ENCODE peak calls at places on chromosomes 3 and 15, in eight cellular contexts. One of them, this sample, is unnamed. For H3K27me3, the result is how much of the 10 kb centered on the place peaks cover.

GRCh38 chr15:62850791-62851291 is 191.7 kb upstream of the TPM1 start:
- DNase-seq in lower lobe of right lung: no peak
- DNase-seq in PC-3: peak
- DNase-seq in neuronal stem cell: peak
- DNase-seq in stomach: no peak
- DNase-seq in RWPE2: no peak
- DNase-seq in GM23338: peak
- DNase-seq in left ventricle myocardium inferior: no peak
- DNase-seq in this sample: peak

GRCh38 chr3:157573780-157574378 is 70.7 kb upstream of the VEPH1 start:
- DNase-seq in lower lobe of right lung: no peak
- DNase-seq in PC-3: peak
- DNase-seq in neuronal stem cell: no peak
- DNase-seq in stomach: no peak
- DNase-seq in RWPE2: no peak
- DNase-seq in GM23338: no peak
- DNase-seq in left ventricle myocardium inferior: no peak
- DNase-seq in this sample: no peak

GRCh38 chr3:180447156-180447555 is 154.8 kb upstream of the TTC14 start:
- DNase-seq in lower lobe of right lung: no peak
- DNase-seq in PC-3: peak
- DNase-seq in neuronal stem cell: no peak
- DNase-seq in stomach: no peak
- DNase-seq in RWPE2: no peak
- DNase-seq in GM23338: no peak
- DNase-seq in left ventricle myocardium inferior: no peak
- DNase-seq in this sample: no peak

GRCh38 chr15:52240166-52240565 is 49.0 kb upstream of the GNB5 start:
- DNase-seq in lower lobe of right lung: no peak
- DNase-seq in PC-3: no peak
- DNase-seq in neuronal stem cell: no peak
- DNase-seq in stomach: no peak
- DNase-seq in RWPE2: no peak
- DNase-seq in GM23338: no peak
- DNase-seq in left ventricle myocardium inferior: no peak
- DNase-seq in this sample: no peak

GRCh38 chr3:62987721-62988120 is 112.5 kb upstream of the CADPS start:
- DNase-seq in lower lobe of right lung: no peak
- DNase-seq in PC-3: no peak
- DNase-seq in neuronal stem cell: no peak
- DNase-seq in stomach: no peak
- DNase-seq in RWPE2: no peak
- DNase-seq in GM23338: no peak
- DNase-seq in left ventricle myocardium inferior: no peak
- DNase-seq in this sample: no peak

GRCh38 chr3:141303481-141304223 is 64.7 kb upstream of the ZBTB38 start:
- DNase-seq in lower lobe of right lung: no peak
- DNase-seq in PC-3: peak
- DNase-seq in neuronal stem cell: peak
- DNase-seq in stomach: peak
- DNase-seq in RWPE2: no peak
- DNase-seq in GM23338: peak
- DNase-seq in left ventricle myocardium inferior: no peak
- DNase-seq in this sample: no peak

GRCh38 chr3:35944915-35945710 is 305.8 kb downstream of the ARPP21 start:
- DNase-seq in lower lobe of right lung: no peak
- DNase-seq in PC-3: peak
- DNase-seq in neuronal stem cell: no peak
- DNase-seq in stomach: no peak
- DNase-seq in RWPE2: no peak
- DNase-seq in GM23338: no peak
- DNase-seq in left ventricle myocardium inferior: no peak
- DNase-seq in this sample: no peak

GRCh38 chr3:45690331-45691035 is 1.3 kb downstream of the SACM1L start:
- DNase-seq in lower lobe of right lung: no peak
- DNase-seq in PC-3: no peak
- DNase-seq in neuronal stem cell: no peak
- DNase-seq in stomach: no peak
- DNase-seq in RWPE2: no peak
- DNase-seq in GM23338: no peak
- DNase-seq in left ventricle myocardium inferior: no peak
- DNase-seq in this sample: no peak

GRCh38 chr3:16883057-16883725 is 1.6 kb upstream of the PLCL2 start:
- DNase-seq in lower lobe of right lung: peak
- DNase-seq in PC-3: no peak
- DNase-seq in neuronal stem cell: no peak
- DNase-seq in stomach: no peak
- DNase-seq in RWPE2: no peak
- DNase-seq in GM23338: peak
- DNase-seq in left ventricle myocardium inferior: no peak
- DNase-seq in this sample: no peak

GRCh38 chr15:44662478-44663409 is 718 bp downstream of the SPG11 start:
- DNase-seq in lower lobe of right lung: peak
- DNase-seq in PC-3: peak
- DNase-seq in neuronal stem cell: no peak
- DNase-seq in stomach: peak
- DNase-seq in RWPE2: peak
- DNase-seq in GM23338: peak
- DNase-seq in left ventricle myocardium inferior: peak
- DNase-seq in this sample: no peak

GRCh38 chr3:133130168-133130567 is 92.0 kb downstream of the TMEM108 start:
- DNase-seq in lower lobe of right lung: no peak
- DNase-seq in PC-3: no peak
- DNase-seq in neuronal stem cell: no peak
- DNase-seq in stomach: no peak
- DNase-seq in RWPE2: no peak
- DNase-seq in GM23338: no peak
- DNase-seq in left ventricle myocardium inferior: no peak
- DNase-seq in this sample: no peak

GRCh38 chr3:24156466-24156865 is 211.4 kb downstream of the NR1D2 start:
- DNase-seq in lower lobe of right lung: no peak
- DNase-seq in PC-3: peak
- DNase-seq in neuronal stem cell: no peak
- DNase-seq in stomach: no peak
- DNase-seq in RWPE2: no peak
- DNase-seq in GM23338: no peak
- DNase-seq in left ventricle myocardium inferior: no peak
- DNase-seq in this sample: no peak

GRCh38 chr3:112030911-112031310 is 3.6 kb upstream of the TMPRSS7 start:
- DNase-seq in lower lobe of right lung: no peak
- DNase-seq in PC-3: no peak
- DNase-seq in neuronal stem cell: no peak
- DNase-seq in stomach: no peak
- DNase-seq in RWPE2: no peak
- DNase-seq in GM23338: no peak
- DNase-seq in left ventricle myocardium inferior: no peak
- DNase-seq in this sample: no peak

GRCh38 chr3:66001626-66002025 is 37.1 kb downstream of the MAGI1 start:
- DNase-seq in lower lobe of right lung: no peak
- DNase-seq in PC-3: no peak
- DNase-seq in neuronal stem cell: no peak
- DNase-seq in stomach: no peak
- DNase-seq in RWPE2: no peak
- DNase-seq in GM23338: no peak
- DNase-seq in left ventricle myocardium inferior: no peak
- DNase-seq in this sample: no peak

GRCh38 chr3:174125267-174125844 is 727.8 kb downstream of the NLGN1 start:
- DNase-seq in lower lobe of right lung: no peak
- DNase-seq in PC-3: peak
- DNase-seq in neuronal stem cell: no peak
- DNase-seq in stomach: no peak
- DNase-seq in RWPE2: no peak
- DNase-seq in GM23338: peak
- DNase-seq in left ventricle myocardium inferior: no peak
- DNase-seq in this sample: no peak

GRCh38 chr3:157999246-157999645 is 107.0 kb downstream of the SHOX2 start:
- DNase-seq in lower lobe of right lung: no peak
- DNase-seq in PC-3: peak
- DNase-seq in neuronal stem cell: no peak
- DNase-seq in stomach: no peak
- DNase-seq in RWPE2: no peak
- DNase-seq in GM23338: no peak
- DNase-seq in left ventricle myocardium inferior: no peak
- DNase-seq in this sample: no peak

GRCh38 chr3:49158108-49158709 is 7.9 kb downstream of the CCDC71 start:
- DNase-seq in lower lobe of right lung: peak
- DNase-seq in PC-3: peak
- DNase-seq in neuronal stem cell: no peak
- DNase-seq in stomach: peak
- DNase-seq in RWPE2: no peak
- DNase-seq in GM23338: peak
- DNase-seq in left ventricle myocardium inferior: no peak
- DNase-seq in this sample: no peak

GRCh38 chr3:97161169-97161568 is 346.8 kb downstream of the EPHA6 start:
- DNase-seq in lower lobe of right lung: no peak
- DNase-seq in PC-3: no peak
- DNase-seq in neuronal stem cell: no peak
- DNase-seq in stomach: no peak
- DNase-seq in RWPE2: no peak
- DNase-seq in GM23338: no peak
- DNase-seq in left ventricle myocardium inferior: no peak
- DNase-seq in this sample: no peak

GRCh38 chr3:32655167-32655566 is 29.8 kb upstream of the CNOT10 start:
- DNase-seq in lower lobe of right lung: no peak
- DNase-seq in PC-3: no peak
- DNase-seq in neuronal stem cell: no peak
- DNase-seq in stomach: no peak
- DNase-seq in RWPE2: no peak
- DNase-seq in GM23338: no peak
- DNase-seq in left ventricle myocardium inferior: no peak
- DNase-seq in this sample: no peak

GRCh38 chr15:64810499-64811326 is 14.7 kb downstream of the PIF1 start:
- DNase-seq in lower lobe of right lung: no peak
- DNase-seq in PC-3: no peak
- DNase-seq in neuronal stem cell: no peak
- DNase-seq in stomach: no peak
- DNase-seq in RWPE2: no peak
- DNase-seq in GM23338: peak
- DNase-seq in left ventricle myocardium inferior: no peak
- DNase-seq in this sample: no peak

GRCh38 chr3:143408771-143409170 is 289.2 kb downstream of the CHST2 start:
- DNase-seq in lower lobe of right lung: no peak
- DNase-seq in PC-3: no peak
- DNase-seq in neuronal stem cell: no peak
- DNase-seq in stomach: no peak
- DNase-seq in RWPE2: no peak
- DNase-seq in GM23338: peak
- DNase-seq in left ventricle myocardium inferior: no peak
- DNase-seq in this sample: no peak

GRCh38 chr3:148815736-148816135 is 11.9 kb upstream of the CPB1 start:
- DNase-seq in lower lobe of right lung: no peak
- DNase-seq in PC-3: no peak
- DNase-seq in neuronal stem cell: no peak
- DNase-seq in stomach: no peak
- DNase-seq in RWPE2: no peak
- DNase-seq in GM23338: no peak
- DNase-seq in left ventricle myocardium inferior: no peak
- DNase-seq in this sample: no peak

GRCh38 chr3:111329370-111329769 is 212.6 kb upstream of the CD96 start:
- DNase-seq in lower lobe of right lung: no peak
- DNase-seq in PC-3: no peak
- DNase-seq in neuronal stem cell: no peak
- DNase-seq in stomach: no peak
- DNase-seq in RWPE2: no peak
- DNase-seq in GM23338: no peak
- DNase-seq in left ventricle myocardium inferior: no peak
- DNase-seq in this sample: no peak

GRCh38 chr15:56552668-56553067 is 87.7 kb upstream of the MNS1 start:
- DNase-seq in lower lobe of right lung: no peak
- DNase-seq in PC-3: no peak
- DNase-seq in neuronal stem cell: no peak
- DNase-seq in stomach: no peak
- DNase-seq in RWPE2: no peak
- DNase-seq in GM23338: no peak
- DNase-seq in left ventricle myocardium inferior: no peak
- DNase-seq in this sample: no peak
- H3K27me3 ChIP-seq in lower lobe of right lung: under half
- H3K27me3 ChIP-seq in PC-3: under half
- H3K27me3 ChIP-seq in neuronal stem cell: under half
- H3K27me3 ChIP-seq in stomach: under half
- H3K27me3 ChIP-seq in RWPE2: under half
- H3K27me3 ChIP-seq in GM23338: under half
- H3K27me3 ChIP-seq in left ventricle myocardium inferior: under half
- H3K27me3 ChIP-seq in this sample: under half

GRCh38 chr3:10464068-10464434 is 41.3 kb downstream of the ATP2B2 start:
- DNase-seq in lower lobe of right lung: no peak
- DNase-seq in PC-3: no peak
- DNase-seq in neuronal stem cell: no peak
- DNase-seq in stomach: no peak
- DNase-seq in RWPE2: no peak
- DNase-seq in GM23338: no peak
- DNase-seq in left ventricle myocardium inferior: no peak
- DNase-seq in this sample: no peak
- H3K27me3 ChIP-seq in lower lobe of right lung: under half
- H3K27me3 ChIP-seq in PC-3: under half
- H3K27me3 ChIP-seq in neuronal stem cell: under half
- H3K27me3 ChIP-seq in stomach: under half
- H3K27me3 ChIP-seq in RWPE2: under half
- H3K27me3 ChIP-seq in GM23338: under half
- H3K27me3 ChIP-seq in left ventricle myocardium inferior: half or more
- H3K27me3 ChIP-seq in this sample: under half

GRCh38 chr3:50674349-50675178 is at the start of gene DOCK3:
- DNase-seq in lower lobe of right lung: peak
- DNase-seq in PC-3: peak
- DNase-seq in neuronal stem cell: peak
- DNase-seq in stomach: peak
- DNase-seq in RWPE2: no peak
- DNase-seq in GM23338: peak
- DNase-seq in left ventricle myocardium inferior: peak
- DNase-seq in this sample: peak
- H3K27me3 ChIP-seq in lower lobe of right lung: half or more
- H3K27me3 ChIP-seq in PC-3: half or more
- H3K27me3 ChIP-seq in neuronal stem cell: half or more
- H3K27me3 ChIP-seq in stomach: under half
- H3K27me3 ChIP-seq in RWPE2: half or more
- H3K27me3 ChIP-seq in GM23338: under half
- H3K27me3 ChIP-seq in left ventricle myocardium inferior: half or more
- H3K27me3 ChIP-seq in this sample: under half

DNA sequence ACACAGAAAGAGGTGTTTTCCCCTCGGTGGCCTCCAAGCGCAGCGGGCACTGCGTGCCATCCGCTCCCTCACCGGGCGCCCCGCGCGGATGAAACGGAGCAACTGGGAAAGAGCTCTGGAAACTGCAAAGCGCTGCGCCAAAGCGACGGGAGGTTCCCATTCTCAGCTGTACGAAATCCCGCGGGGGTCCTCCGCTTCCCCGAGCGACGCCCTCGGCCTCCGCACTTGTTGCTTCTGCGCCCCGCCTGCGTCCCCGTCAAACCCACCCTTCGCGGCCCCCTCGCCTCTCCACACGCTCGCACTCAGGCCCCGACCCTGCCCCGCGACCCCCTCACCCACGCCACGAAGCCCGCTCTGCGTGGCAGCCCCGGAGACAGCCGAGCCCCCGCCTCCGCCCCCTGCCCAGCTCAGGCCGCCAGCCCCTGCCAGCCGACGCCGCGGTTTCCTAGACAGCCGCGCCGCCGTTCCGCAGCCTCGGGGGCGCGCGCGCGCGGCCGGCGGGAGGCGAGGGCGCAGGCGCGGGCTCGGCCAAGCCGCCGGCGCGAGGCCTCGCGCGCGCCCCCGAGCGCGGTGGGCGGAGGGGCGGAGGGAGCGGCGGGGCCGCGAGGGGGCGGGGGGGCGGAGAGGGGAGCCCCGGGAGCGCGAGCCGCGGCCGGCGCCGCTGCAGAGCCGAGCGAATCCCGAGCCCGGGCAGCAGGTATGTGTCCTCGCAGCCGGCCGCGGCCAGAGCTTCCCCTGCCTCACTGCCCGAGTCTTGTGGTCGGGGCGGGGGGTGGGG is at the start of gene TMEM266:
- DNase-seq in lower lobe of right lung: peak
- DNase-seq in PC-3: peak
- DNase-seq in neuronal stem cell: peak
- DNase-seq in stomach: peak
- DNase-seq in RWPE2: no peak
- DNase-seq in GM23338: peak
- DNase-seq in left ventricle myocardium inferior: peak
- DNase-seq in this sample: no peak
- H3K27me3 ChIP-seq in lower lobe of right lung: under half
- H3K27me3 ChIP-seq in PC-3: half or more
- H3K27me3 ChIP-seq in neuronal stem cell: half or more
- H3K27me3 ChIP-seq in stomach: under half
- H3K27me3 ChIP-seq in RWPE2: half or more
- H3K27me3 ChIP-seq in GM23338: under half
- H3K27me3 ChIP-seq in left ventricle myocardium inferior: half or more
- H3K27me3 ChIP-seq in this sample: under half

This sample was measured in esophagus muscularis mucosa.